ENCODE peak calls at places on chromosomes 1 and 21, in five cellular contexts. O, N, X, F and C are unnamed samples.

GRCh38 chr1:60859111-60859510 is 223.2 kb upstream of the NFIA start:
- DNase-seq in F (no peak), O (no peak), N (no peak), X (no peak), C (no peak)

GRCh38 chr1:40915581-40915980 is 53.4 kb upstream of the CITED4 start:
- DNase-seq in X (no peak), O (no peak), N (peak; percentile 46), F (no peak), C (no peak)

GRCh38 chr1:54581621-54582035 is 33.6 kb downstream of the ACOT11 start:
- DNase-seq in O (peak; percentile 71), X (no peak), N (peak; percentile 97), F (peak; percentile 18), C (peak; percentile 21)

GRCh38 chr1:6380037-6380436 is 13.5 kb downstream of the ACOT7 start:
- DNase-seq in O (no peak), N (no peak), X (no peak), F (no peak), C (no peak)

GRCh38 chr1:169044296-169044695 is 62.2 kb upstream of the ATP1B1 start:
- DNase-seq in O (no peak), N (no peak), X (no peak), F (no peak), C (no peak)

GRCh38 chr21:25735895-25736597 is 1.3 kb downstream of the GABPA start:
- DNase-seq in X (no peak), N (no peak), O (peak; percentile 42), F (peak; percentile 2), C (peak; percentile 74)

GRCh38 chr1:25173809-25174320 is 58.4 kb downstream of the SYF2 start:
- DNase-seq in X (no peak), F (no peak), O (no peak), N (no peak), C (no peak)

GRCh38 chr1:166947398-166948043 is 27.8 kb downstream of the ILDR2 start:
- DNase-seq in X (peak; percentile 29), O (peak; percentile 28), N (peak; percentile 27), F (no peak), C (no peak)

GRCh38 chr1:91165033-91165654 is 143.3 kb upstream of the ZNF644 start:
- DNase-seq in F (peak; percentile 53), X (peak; percentile 42), O (peak; percentile 45), N (peak; percentile 75), C (peak; percentile 80)

GRCh38 chr1:159867322-159868064 is 5.0 kb upstream of the VSIG8 start:
- DNase-seq in O (no peak), F (no peak), X (no peak), N (peak; percentile 84), C (no peak)

GRCh38 chr1:234208791-234209190 is 164.5 kb upstream of the COA6 start:
- DNase-seq in O (peak; percentile 34), X (no peak), F (peak; percentile 71), N (no peak), C (no peak)

GRCh38 chr1:158952416-158952815 is 21.1 kb downstream of the PYHIN1 start:
- DNase-seq in F (no peak), O (no peak), N (no peak), X (peak; percentile 6), C (no peak)

GRCh38 chr1:41533016-41533730 is 48.7 kb upstream of the EDN2 start:
- DNase-seq in O (no peak), F (no peak), X (no peak), N (no peak), C (no peak)

GRCh38 chr1:108670131-108670773 is 9.4 kb upstream of the HENMT1 start:
- DNase-seq in O (no peak), N (no peak), F (no peak), X (no peak), C (no peak)

DNA sequence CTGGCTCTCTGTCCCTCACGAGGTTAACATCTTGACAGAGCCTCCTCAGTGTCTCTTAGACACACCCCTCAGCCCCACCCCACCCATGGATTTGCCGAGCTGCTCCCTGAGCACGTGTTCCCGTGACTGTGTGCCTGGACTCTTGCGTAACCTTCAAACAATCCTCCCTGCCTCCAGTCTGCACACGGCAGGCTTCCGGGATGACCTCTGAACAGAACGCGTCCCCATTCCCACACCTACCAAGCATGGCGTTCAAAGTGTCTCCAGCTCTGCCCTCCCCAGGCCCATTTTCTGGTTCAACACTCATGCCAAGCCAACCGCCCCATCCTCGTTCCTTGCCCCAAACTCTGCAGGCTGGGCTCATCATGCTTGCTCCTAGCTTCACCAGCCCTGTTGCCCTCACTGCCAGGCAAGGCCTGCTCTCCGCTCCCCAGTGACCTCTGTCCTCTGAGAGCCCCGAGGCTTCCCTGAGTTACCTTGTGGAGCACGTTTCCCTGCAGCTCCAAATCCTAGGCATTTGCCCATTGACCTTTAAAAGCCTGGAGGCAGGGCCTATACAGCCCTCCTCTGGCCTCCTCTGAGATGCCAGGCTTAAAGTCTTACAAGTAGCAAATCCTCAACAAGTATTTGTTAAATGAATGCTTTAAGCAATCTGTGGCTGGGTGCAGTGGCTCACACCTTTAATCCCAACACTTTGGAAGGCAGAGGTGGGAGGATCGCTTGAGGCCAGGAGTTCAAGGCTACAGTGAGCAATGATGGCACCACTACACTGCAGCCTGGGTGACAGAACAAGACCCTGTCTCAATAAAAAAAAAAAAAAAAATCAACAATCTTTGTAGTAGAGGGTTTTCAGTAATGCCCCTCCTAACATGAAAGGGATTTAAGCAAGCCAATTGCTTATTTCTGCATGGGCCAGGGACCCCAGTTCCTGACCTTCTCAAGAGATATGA is 5.0 kb downstream of the AGT start:
- DNase-seq in X (no peak), F (peak; percentile 33), N (no peak), O (no peak), C (no peak)
- TF ChIP-seq POLR2A in X (no peak), F (no peak), N (no peak), O (no peak), C (no peak)

GRCh38 chr1:3649342-3650247 is at the start of gene WRAP73:
- DNase-seq in O (peak; percentile 89), N (peak; percentile 93), X (peak; percentile 95), F (peak; percentile 86), C (peak; percentile 94)
- TF ChIP-seq POLR2A in O (peak; percentile 45), N (no peak), X (peak; percentile 81), F (peak; percentile 69), C (peak; percentile 77)

GRCh38 chr1:44723496-44724407 is 7.2 kb downstream of the RNU5D-1 start:
- DNase-seq in N (no peak), X (peak; percentile 67), F (no peak), O (no peak), C (no peak)

GRCh38 chr1:44723064-44723463 is 7.9 kb downstream of the RNU5D-1 start:
- DNase-seq in X (no peak), O (no peak), N (no peak), F (no peak), C (no peak)

GRCh38 chr1:44719318-44719717 is 11.7 kb downstream of the RNU5D-1 start:
- DNase-seq in O (no peak), X (no peak), F (no peak), N (no peak), C (no peak)

GRCh38 chr1:44720281-44720680 is 10.7 kb downstream of the RNU5D-1 start:
- DNase-seq in N (no peak), X (no peak), O (no peak), F (no peak), C (no peak)

DNA sequence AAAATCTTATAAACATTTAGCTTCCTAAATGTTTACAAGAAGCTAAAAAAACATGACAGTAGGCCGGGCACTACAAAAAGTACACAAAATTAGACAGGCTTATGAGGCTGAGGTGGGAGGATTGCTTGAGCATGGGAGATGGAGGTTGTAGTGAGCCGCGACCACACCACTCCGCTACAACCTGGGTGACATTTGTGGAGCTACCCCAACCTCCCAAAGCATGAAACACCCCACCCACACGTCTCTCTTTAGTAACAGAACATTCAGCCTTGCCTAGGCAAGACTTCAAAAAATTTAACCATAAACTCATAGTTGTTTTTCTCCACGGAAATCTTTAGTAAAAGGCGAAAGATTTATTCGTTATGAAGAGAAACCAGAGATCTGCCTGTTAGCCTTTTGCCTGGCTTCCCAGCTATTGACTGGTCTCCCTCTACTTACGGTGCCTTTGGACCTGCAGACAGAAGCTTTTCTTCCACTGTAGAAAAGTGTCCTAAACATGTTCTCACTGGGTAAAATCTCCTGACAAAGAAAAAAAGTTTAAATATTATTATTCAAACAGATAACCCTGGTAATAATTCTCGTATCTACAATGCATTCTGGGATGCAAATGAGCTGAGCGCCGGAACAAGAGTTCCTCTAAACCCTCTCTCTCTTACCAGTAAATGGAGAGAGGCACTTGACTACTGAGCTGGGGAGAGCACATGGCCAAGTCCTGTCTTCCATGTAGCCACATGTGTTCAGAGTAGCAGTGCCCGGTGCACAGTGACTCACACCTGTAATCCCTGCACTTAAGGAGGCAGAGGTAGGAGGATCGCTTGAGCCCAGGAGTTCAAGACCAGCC is 9.2 kb downstream of the RNU5D-1 start:
- DNase-seq in O (peak; percentile 91), N (peak; percentile 53), F (peak; percentile 95), X (peak; percentile 68), C (peak; percentile 71)
- TF ChIP-seq POLR2A in O (peak; percentile 99), N (no peak), F (peak; percentile 100), X (peak; percentile 100), C (peak; percentile 100)

GRCh38 chr1:156020293-156021086 is at the start of gene SSR2:
- DNase-seq in F (peak; percentile 90), N (peak; percentile 90), X (peak; percentile 91), O (peak; percentile 92), C (peak; percentile 92)
- TF ChIP-seq POLR2A in F (peak; percentile 85), N (no peak), X (peak; percentile 88), O (peak; percentile 87), C (peak; percentile 54)

GRCh38 chr1:62230724-62231123 is 36.1 kb downstream of the L1TD1 start:
- DNase-seq in O (peak; percentile 19), F (peak; percentile 62), N (no peak), X (no peak), C (no peak)

GRCh38 chr1:62235576-62235975 is 40.9 kb downstream of the L1TD1 start:
- DNase-seq in O (no peak), N (no peak), X (no peak), F (no peak), C (no peak)

GRCh38 chr1:62232885-62233284 is 38.2 kb downstream of the L1TD1 start:
- DNase-seq in N (no peak), X (no peak), F (no peak), O (no peak), C (no peak)

GRCh38 chr1:62234709-62235108 is 40.1 kb downstream of the L1TD1 start:
- DNase-seq in F (no peak), N (no peak), O (no peak), X (no peak), C (no peak)

GRCh38 chr1:62233926-62234450 is 39.3 kb downstream of the L1TD1 start:
- DNase-seq in N (no peak), X (no peak), F (no peak), O (no peak), C (no peak)
- TF ChIP-seq POLR2A in N (no peak), X (no peak), F (no peak), O (no peak), C (no peak)

GRCh38 chr1:203717120-203717519 is 47.9 kb upstream of the LAX1 start:
- DNase-seq in N (no peak), O (no peak), X (no peak), F (no peak), C (no peak)

GRCh38 chr1:203726417-203726867 is 38.5 kb upstream of the LAX1 start:
- DNase-seq in N (no peak), X (no peak), F (no peak), O (no peak), C (peak; percentile 53)

GRCh38 chr1:203720253-203720652 is 44.7 kb upstream of the LAX1 start:
- DNase-seq in F (no peak), O (no peak), X (no peak), N (no peak), C (no peak)

DNA sequence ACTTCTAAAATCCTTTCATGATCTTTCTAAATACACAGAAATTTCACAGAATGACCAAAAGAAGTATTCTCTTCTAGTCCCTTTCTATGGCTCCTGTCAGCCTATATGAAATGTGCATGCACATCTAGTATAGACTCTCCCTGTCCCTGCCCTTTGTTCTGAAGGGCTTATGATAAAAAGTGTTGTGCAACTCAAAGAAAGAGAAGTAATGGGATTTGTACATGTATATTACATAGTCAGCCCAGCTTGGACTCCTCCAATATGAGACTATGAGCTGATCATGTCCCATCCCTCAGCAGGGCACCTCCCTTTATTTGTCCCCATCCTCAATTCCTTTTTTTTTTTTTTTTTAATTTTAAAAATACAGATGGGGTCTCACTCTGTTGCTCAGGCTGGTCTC is 42.1 kb upstream of the LAX1 start:
- DNase-seq in F (no peak), O (no peak), X (no peak), N (no peak), C (no peak)
- TF ChIP-seq POLR2A in F (no peak), O (no peak), X (no peak), N (no peak), C (no peak)